ENCODE peak calls at places on chromosome 19, in four cellular contexts. Q is K562, Y is HepG2, W is WTC11. E is an unnamed sample.

GRCh38 chr19:14347999-14348889 is 33.0 kb upstream of the ADGRE5 start:
- DNase-seq in Q (peak; percentile 90), Y (peak; percentile 28), W (peak; percentile 80), E (peak; percentile 85)

GRCh38 chr19:4064551-4065260 is 2.0 kb downstream of the ZBTB7A start:
- DNase-seq in Q (peak; percentile 72), Y (no peak), W (no peak), E (no peak)

GRCh38 chr19:41546386-41546789 is 29.6 kb upstream of the CEACAM21 start:
- DNase-seq in Q (no peak), Y (no peak), W (no peak), E (no peak)

GRCh38 chr19:18999896-19000620 is 33.3 kb downstream of the SUGP2 start:
- DNase-seq in Q (no peak), Y (no peak), W (peak; percentile 30), E (no peak)

GRCh38 chr19:3580156-3580955 is 4.9 kb upstream of the GIPC3 start:
- DNase-seq in Q (no peak), Y (peak; percentile 56), W (no peak), E (no peak)

GRCh38 chr19:33464010-33464732 is 57.4 kb downstream of the PEPD start:
- DNase-seq in Q (no peak), Y (no peak), W (no peak), E (no peak)

GRCh38 chr19:18940791-18941627 is at the start of gene HOMER3:
- DNase-seq in Q (peak; percentile 95), Y (no peak), W (peak; percentile 71), E (peak; percentile 83)

GRCh38 chr19:46859637-46860124 is 1.1 kb upstream of the ARHGAP35 start:
- DNase-seq in Q (peak; percentile 43), Y (peak; percentile 87), W (no peak), E (no peak)

GRCh38 chr19:31334849-31335624 is 14.2 kb downstream of the TSHZ3 start:
- DNase-seq in Q (no peak), Y (no peak), W (no peak), E (no peak)

GRCh38 chr19:40802300-40803169 is 3.5 kb downstream of the EGLN2 start:
- DNase-seq in Q (no peak), Y (no peak), W (no peak), E (no peak)

GRCh38 chr19:2952953-2953481 is 8.2 kb upstream of the ZNF77 start:
- DNase-seq in Q (no peak), Y (peak; percentile 37), W (no peak), E (no peak)

GRCh38 chr19:42376177-42376555 is 13.9 kb downstream of the CNFN start:
- DNase-seq in Q (no peak), Y (no peak), W (no peak), E (no peak)

GRCh38 chr19:31498781-31499180 is 149.5 kb upstream of the TSHZ3 start:
- DNase-seq in Q (no peak), Y (no peak), W (no peak), E (no peak)

GRCh38 chr19:42276821-42277220 is 7.8 kb downstream of the CIC start:
- DNase-seq in Q (no peak), Y (no peak), W (no peak), E (no peak)

GRCh38 chr19:18443831-18444230 is 5.9 kb upstream of the ISYNA1 start:
- DNase-seq in Q (no peak), Y (no peak), W (no peak), E (no peak)

GRCh38 chr19:41303941-41304340 is 6.0 kb upstream of the CCDC97 start:
- DNase-seq in Q (no peak), Y (no peak), W (no peak), E (no peak)

GRCh38 chr19:49421039-49421877 is 2.0 kb downstream of the PTH2 start:
- DNase-seq in Q (peak; percentile 89), Y (no peak), W (peak; percentile 100), E (peak; percentile 81)

GRCh38 chr19:15432018-15432494 is 13.3 kb upstream of the AKAP8L start:
- DNase-seq in Q (no peak), Y (no peak), W (no peak), E (peak; percentile 30)

GRCh38 chr19:47703301-47703700 is 9.9 kb upstream of the EHD2 start:
- DNase-seq in Q (no peak), Y (no peak), W (no peak), E (no peak)

DNA sequence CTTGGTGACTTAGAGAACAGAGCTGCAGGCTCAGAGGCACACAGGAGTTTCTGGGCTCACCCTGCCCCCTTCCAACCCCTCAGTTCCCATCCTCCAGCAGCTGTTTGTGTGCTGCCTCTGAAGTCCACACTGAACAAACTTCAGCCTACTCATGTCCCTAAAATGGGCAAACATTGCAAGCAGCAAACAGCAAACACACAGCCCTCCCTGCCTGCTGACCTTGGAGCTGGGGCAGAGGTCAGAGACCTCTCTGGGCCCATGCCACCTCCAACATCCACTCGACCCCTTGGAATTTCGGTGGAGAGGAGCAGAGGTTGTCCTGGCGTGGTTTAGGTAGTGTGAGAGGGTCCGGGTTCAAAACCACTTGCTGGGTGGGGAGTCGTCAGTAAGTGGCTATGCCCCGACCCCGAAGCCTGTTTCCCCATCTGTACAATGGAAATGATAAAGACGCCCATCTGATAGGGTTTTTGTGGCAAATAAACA is 9.9 kb downstream of the APOC1 start:
- DNase-seq in Q (no peak), Y (peak; percentile 97), W (no peak), E (no peak)
- TF ChIP-seq ELF4 in Q (no peak), Y (no peak), W (no peak), E (no peak)

GRCh38 chr19:51458051-51458645 is at the start of gene SIGLEC8:
- DNase-seq in Q (no peak), Y (no peak), W (no peak), E (no peak)

GRCh38 chr19:51458899-51459592 is 792 bp upstream of the SIGLEC8 start:
- DNase-seq in Q (no peak), Y (no peak), W (no peak), E (no peak)

GRCh38 chr19:51456541-51457290 is 1.5 kb downstream of the SIGLEC8 start:
- DNase-seq in Q (no peak), Y (no peak), W (no peak), E (no peak)

GRCh38 chr19:51460164-51460992 is 2.1 kb upstream of the SIGLEC8 start:
- DNase-seq in Q (peak; percentile 60), Y (peak; percentile 21), W (peak; percentile 44), E (peak; percentile 30)

DNA sequence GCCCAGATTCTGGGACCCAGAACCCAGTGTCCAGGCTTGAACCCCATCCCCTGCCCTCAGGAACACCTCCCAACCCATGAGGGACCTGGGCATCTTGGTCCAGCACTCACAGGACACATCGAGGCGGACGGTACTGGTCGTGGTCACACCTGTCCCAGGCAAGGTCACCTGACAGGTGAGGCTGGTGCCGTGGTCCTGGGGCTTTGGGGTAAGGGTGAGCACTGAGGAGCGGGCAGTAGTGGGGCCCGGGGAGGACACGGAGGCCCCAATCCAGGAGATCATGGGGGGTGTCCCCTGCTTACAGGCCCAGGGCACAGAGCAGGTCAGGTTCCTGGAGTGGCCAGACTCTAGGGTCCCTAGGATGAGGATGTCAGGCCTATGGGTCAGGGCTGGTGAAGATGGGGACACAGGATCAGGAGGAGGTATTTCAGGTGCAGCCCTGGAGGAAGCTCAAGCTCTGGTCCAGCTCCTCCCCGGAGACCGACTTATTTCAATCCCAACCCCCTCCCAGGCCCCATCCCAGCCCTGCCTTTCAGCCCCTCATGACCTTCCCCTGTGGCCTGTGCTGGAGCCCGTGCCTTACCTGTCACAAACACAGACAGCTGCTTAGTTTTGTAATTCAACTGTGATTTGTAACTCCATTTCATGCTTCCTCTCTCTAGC is 772 bp downstream of the SIGLEC8 start:
- DNase-seq in Q (no peak), Y (no peak), W (no peak), E (no peak)
- TF ChIP-seq ELF4 in Q (no peak), Y (no peak), W (no peak), E (no peak)

GRCh38 chr19:6516659-6517291 is 14.1 kb upstream of the TNFSF9 start:
- DNase-seq in Q (peak; percentile 86), Y (peak; percentile 60), W (peak; percentile 96), E (peak; percentile 90)

GRCh38 chr19:6519289-6519688 is 11.5 kb upstream of the TNFSF9 start:
- DNase-seq in Q (no peak), Y (no peak), W (no peak), E (no peak)

GRCh38 chr19:6522712-6523111 is 8.1 kb upstream of the TNFSF9 start:
- DNase-seq in Q (no peak), Y (no peak), W (no peak), E (no peak)

GRCh38 chr19:6524326-6524725 is 6.5 kb upstream of the TNFSF9 start:
- DNase-seq in Q (no peak), Y (no peak), W (no peak), E (no peak)

DNA sequence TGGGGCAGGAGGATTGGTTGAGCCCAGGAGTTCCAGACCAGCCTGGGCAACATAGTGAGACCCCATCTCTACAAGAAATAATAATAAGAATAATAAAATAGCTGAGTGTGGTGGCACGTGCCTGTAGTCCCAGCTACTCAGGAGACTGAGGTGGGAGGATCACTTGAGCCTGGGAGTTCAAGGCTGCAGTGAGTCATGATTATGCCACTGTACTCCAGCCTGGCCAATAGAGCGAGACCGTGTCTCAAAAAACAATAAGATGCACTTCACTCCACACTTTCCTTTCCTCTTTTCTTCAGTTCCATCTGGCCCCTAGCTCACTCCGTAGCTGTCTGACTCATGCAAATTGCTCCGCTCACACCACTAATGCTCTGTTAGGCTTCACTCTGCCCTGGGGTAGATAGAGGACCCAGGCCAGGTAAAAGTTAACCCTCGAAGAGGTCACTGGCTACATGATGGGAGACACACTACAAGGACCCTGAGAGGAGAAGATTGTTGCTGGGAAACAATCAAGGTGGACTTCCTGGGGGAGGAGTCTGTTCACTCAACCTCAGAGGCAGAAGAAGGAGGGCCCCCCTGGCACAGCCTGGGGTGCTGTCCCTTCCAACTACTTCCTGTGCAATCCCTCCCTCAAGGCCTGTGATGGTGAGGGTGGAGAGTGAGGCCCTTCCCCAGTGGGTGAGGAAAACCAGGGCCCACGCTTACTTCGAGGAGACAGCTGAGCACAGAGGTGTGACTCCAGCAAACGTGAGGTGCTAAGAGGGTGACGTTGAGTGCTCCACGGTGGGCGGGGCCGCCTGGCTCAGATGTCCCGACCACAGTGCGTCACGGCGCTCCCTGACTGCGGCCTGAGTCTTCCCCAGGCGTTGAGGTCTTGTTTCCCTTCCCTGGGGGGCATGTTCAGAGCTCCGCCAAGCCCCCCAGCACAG is 8.8 kb upstream of the TNFSF9 start:
- DNase-seq in Q (peak; percentile 64), Y (no peak), W (no peak), E (no peak)
- TF ChIP-seq ELF4 in Q (no peak), Y (no peak), W (no peak), E (no peak)

GRCh38 chr19:35457173-35457572 is 9.1 kb downstream of the FFAR2 start:
- DNase-seq in Q (no peak), Y (no peak), W (no peak), E (no peak)

GRCh38 chr19:35458192-35458591 is 10.1 kb downstream of the FFAR2 start:
- DNase-seq in Q (no peak), Y (no peak), W (no peak), E (no peak)

GRCh38 chr19:35460608-35461007 is 12.6 kb downstream of the FFAR2 start:
- DNase-seq in Q (no peak), Y (no peak), W (no peak), E (no peak)

GRCh38 chr19:35459414-35460082 is 11.5 kb downstream of the FFAR2 start:
- DNase-seq in Q (no peak), Y (peak; percentile 67), W (no peak), E (no peak)

DNA sequence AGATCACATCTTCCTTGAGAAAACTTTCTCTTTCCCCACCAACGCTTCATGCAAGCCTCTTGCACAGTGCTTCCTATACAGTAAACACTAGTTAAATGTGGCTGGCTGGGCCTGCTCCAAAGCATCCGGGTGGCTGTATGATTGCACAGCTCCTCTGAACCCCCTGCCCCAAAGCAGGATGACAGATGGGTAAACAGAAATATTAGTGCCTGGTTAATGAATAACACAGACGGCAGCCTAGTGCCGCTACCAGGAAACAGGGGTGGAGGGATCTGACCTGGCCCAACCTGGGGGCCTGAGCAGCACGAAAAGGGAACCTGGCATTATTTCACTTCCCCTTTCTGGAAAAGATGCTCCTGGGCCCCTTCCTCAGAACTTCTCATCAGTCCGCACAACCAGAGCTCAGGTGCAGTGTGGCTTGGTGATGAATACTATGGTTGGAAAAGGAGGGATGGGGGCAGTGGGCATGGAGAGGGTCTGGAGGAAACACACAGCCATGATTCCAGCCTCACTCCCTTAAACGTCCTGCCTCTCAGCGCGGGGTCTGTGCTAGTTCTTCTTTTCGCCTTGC is 10.8 kb downstream of the FFAR2 start:
- DNase-seq in Q (no peak), Y (peak; percentile 92), W (no peak), E (no peak)
- TF ChIP-seq ELF4 in Q (no peak), Y (no peak), W (no peak), E (no peak)